ENCODE peak calls at places on chromosome 12, in nine cellular contexts. One of them, this sample, is unnamed.

GRCh38 chr12:20050166-20050565 is 318.2 kb upstream of the PDE3A start:
- DNase-seq in non-pigmented ciliary epithelial cell: no peak
- DNase-seq in psoas muscle: no peak
- DNase-seq in stimulated activated CD4-positive, alpha-beta T cell treated with anti-CD3 and anti-CD28 coated beads, Interleukin-12 subunit alpha, Interleukin-12 subunit beta, amount 100 ng/mL, for 4 hours: no peak
- DNase-seq in endothelial cell of umbilical vein: peak; percentile 38
- DNase-seq in activated CD4-positive, alpha-beta memory T cell treated with anti-CD3 and anti-CD28 coated beads, Interleukin-2, amount 10 ng/mL, durations not matched to agents 7 days and 5 days: no peak
- DNase-seq in mesendoderm: no peak
- DNase-seq in fibroblast of pulmonary artery: peak; percentile 56
- DNase-seq in GM12865: no peak
- DNase-seq in this sample: no peak

GRCh38 chr12:93536766-93537515 is 35.5 kb upstream of the SOCS2 start:
- DNase-seq in non-pigmented ciliary epithelial cell: no peak
- DNase-seq in fibroblast of pulmonary artery: no peak
- DNase-seq in endothelial cell of umbilical vein: no peak
- DNase-seq in activated CD4-positive, alpha-beta memory T cell treated with anti-CD3 and anti-CD28 coated beads, Interleukin-2, amount 10 ng/mL, durations not matched to agents 7 days and 5 days: no peak
- DNase-seq in mesendoderm: no peak
- DNase-seq in GM12865: peak; percentile 52
- DNase-seq in psoas muscle: no peak
- DNase-seq in stimulated activated CD4-positive, alpha-beta T cell treated with anti-CD3 and anti-CD28 coated beads, Interleukin-12 subunit alpha, Interleukin-12 subunit beta, amount 100 ng/mL, for 4 hours: no peak
- DNase-seq in this sample: no peak

GRCh38 chr12:45944771-45945170 is 45.6 kb downstream of the SCAF11 start:
- DNase-seq in non-pigmented ciliary epithelial cell: no peak
- DNase-seq in GM12865: no peak
- DNase-seq in fibroblast of pulmonary artery: peak; percentile 40
- DNase-seq in activated CD4-positive, alpha-beta memory T cell treated with anti-CD3 and anti-CD28 coated beads, Interleukin-2, amount 10 ng/mL, durations not matched to agents 7 days and 5 days: no peak
- DNase-seq in psoas muscle: no peak
- DNase-seq in mesendoderm: no peak
- DNase-seq in endothelial cell of umbilical vein: no peak
- DNase-seq in stimulated activated CD4-positive, alpha-beta T cell treated with anti-CD3 and anti-CD28 coated beads, Interleukin-12 subunit alpha, Interleukin-12 subunit beta, amount 100 ng/mL, for 4 hours: no peak
- DNase-seq in this sample: no peak

GRCh38 chr12:34290191-34290995 is 268.1 kb downstream of the ALG10 start:
- DNase-seq in fibroblast of pulmonary artery: no peak
- DNase-seq in GM12865: no peak
- DNase-seq in endothelial cell of umbilical vein: no peak
- DNase-seq in activated CD4-positive, alpha-beta memory T cell treated with anti-CD3 and anti-CD28 coated beads, Interleukin-2, amount 10 ng/mL, durations not matched to agents 7 days and 5 days: no peak
- DNase-seq in mesendoderm: no peak
- DNase-seq in non-pigmented ciliary epithelial cell: no peak
- DNase-seq in psoas muscle: no peak
- DNase-seq in stimulated activated CD4-positive, alpha-beta T cell treated with anti-CD3 and anti-CD28 coated beads, Interleukin-12 subunit alpha, Interleukin-12 subunit beta, amount 100 ng/mL, for 4 hours: no peak
- DNase-seq in this sample: no peak

GRCh38 chr12:132419612-132420237 is 70.2 kb upstream of the FBRSL1 start:
- DNase-seq in endothelial cell of umbilical vein: no peak
- DNase-seq in mesendoderm: no peak
- DNase-seq in non-pigmented ciliary epithelial cell: no peak
- DNase-seq in activated CD4-positive, alpha-beta memory T cell treated with anti-CD3 and anti-CD28 coated beads, Interleukin-2, amount 10 ng/mL, durations not matched to agents 7 days and 5 days: no peak
- DNase-seq in fibroblast of pulmonary artery: peak; percentile 18
- DNase-seq in GM12865: no peak
- DNase-seq in stimulated activated CD4-positive, alpha-beta T cell treated with anti-CD3 and anti-CD28 coated beads, Interleukin-12 subunit alpha, Interleukin-12 subunit beta, amount 100 ng/mL, for 4 hours: no peak
- DNase-seq in psoas muscle: no peak
- DNase-seq in this sample: no peak

GRCh38 chr12:80469681-80470080 is 25.6 kb downstream of the PTPRQ start:
- DNase-seq in endothelial cell of umbilical vein: no peak
- DNase-seq in mesendoderm: no peak
- DNase-seq in activated CD4-positive, alpha-beta memory T cell treated with anti-CD3 and anti-CD28 coated beads, Interleukin-2, amount 10 ng/mL, durations not matched to agents 7 days and 5 days: no peak
- DNase-seq in GM12865: no peak
- DNase-seq in fibroblast of pulmonary artery: peak; percentile 29
- DNase-seq in psoas muscle: no peak
- DNase-seq in non-pigmented ciliary epithelial cell: no peak
- DNase-seq in stimulated activated CD4-positive, alpha-beta T cell treated with anti-CD3 and anti-CD28 coated beads, Interleukin-12 subunit alpha, Interleukin-12 subunit beta, amount 100 ng/mL, for 4 hours: no peak
- DNase-seq in this sample: no peak

GRCh38 chr12:2334291-2335088 is 281.7 kb downstream of the CACNA1C start:
- DNase-seq in endothelial cell of umbilical vein: no peak
- DNase-seq in non-pigmented ciliary epithelial cell: no peak
- DNase-seq in psoas muscle: no peak
- DNase-seq in activated CD4-positive, alpha-beta memory T cell treated with anti-CD3 and anti-CD28 coated beads, Interleukin-2, amount 10 ng/mL, durations not matched to agents 7 days and 5 days: no peak
- DNase-seq in mesendoderm: no peak
- DNase-seq in fibroblast of pulmonary artery: no peak
- DNase-seq in stimulated activated CD4-positive, alpha-beta T cell treated with anti-CD3 and anti-CD28 coated beads, Interleukin-12 subunit alpha, Interleukin-12 subunit beta, amount 100 ng/mL, for 4 hours: no peak
- DNase-seq in GM12865: no peak
- DNase-seq in this sample: no peak

GRCh38 chr12:124915249-124916236 is 1.1 kb upstream of the UBC start:
- DNase-seq in mesendoderm: no peak
- DNase-seq in activated CD4-positive, alpha-beta memory T cell treated with anti-CD3 and anti-CD28 coated beads, Interleukin-2, amount 10 ng/mL, durations not matched to agents 7 days and 5 days: no peak
- DNase-seq in endothelial cell of umbilical vein: peak; percentile 50
- DNase-seq in psoas muscle: peak; percentile 79
- DNase-seq in fibroblast of pulmonary artery: peak; percentile 36
- DNase-seq in non-pigmented ciliary epithelial cell: no peak
- DNase-seq in stimulated activated CD4-positive, alpha-beta T cell treated with anti-CD3 and anti-CD28 coated beads, Interleukin-12 subunit alpha, Interleukin-12 subunit beta, amount 100 ng/mL, for 4 hours: peak; percentile 33
- DNase-seq in GM12865: no peak
- DNase-seq in this sample: no peak

GRCh38 chr12:57621497-57622292 is 10.5 kb downstream of the ARHGEF25 start:
- DNase-seq in GM12865: peak; percentile 52
- DNase-seq in fibroblast of pulmonary artery: no peak
- DNase-seq in non-pigmented ciliary epithelial cell: no peak
- DNase-seq in stimulated activated CD4-positive, alpha-beta T cell treated with anti-CD3 and anti-CD28 coated beads, Interleukin-12 subunit alpha, Interleukin-12 subunit beta, amount 100 ng/mL, for 4 hours: peak; percentile 66
- DNase-seq in endothelial cell of umbilical vein: peak; percentile 52
- DNase-seq in psoas muscle: peak; percentile 64
- DNase-seq in activated CD4-positive, alpha-beta memory T cell treated with anti-CD3 and anti-CD28 coated beads, Interleukin-2, amount 10 ng/mL, durations not matched to agents 7 days and 5 days: peak; percentile 62
- DNase-seq in mesendoderm: peak; percentile 57
- DNase-seq in this sample: no peak

This sample was measured in pulmonary artery endothelial cell.